ENCODE peak calls at places on chromosomes 1 and 21, in six cellular contexts. R is astrocyte of the cerebellum; L is iris pigment epithelial cell; U is stimulated activated CD4-positive, alpha-beta T cell treated with anti-CD3 and anti-CD28 coated beads, TNF-alpha, amount 100 ng/mL, for 4 hours; E is right cardiac atrium; C is NAMALWA. G is an unnamed sample.

GRCh38 chr1:3598051-3598471 is 13.2 kb downstream of the MEGF6 start:
- DNase-seq in C (no peak), U (no peak), L (peak; percentile 37), E (peak; percentile 86), R (peak; percentile 19), G (peak; percentile 64)

GRCh38 chr1:101587749-101588148 is 350.9 kb downstream of the S1PR1 start:
- DNase-seq in R (no peak), U (no peak), L (peak; percentile 23), E (peak; percentile 78), C (no peak), G (peak; percentile 38)

GRCh38 chr1:40796939-40797667 is 13.5 kb downstream of the KCNQ4 start:
- DNase-seq in R (no peak), C (no peak), L (no peak), U (no peak), E (peak; percentile 74), G (peak; percentile 84)

GRCh38 chr1:108871050-108871724 is 5.6 kb upstream of the GPSM2 start:
- DNase-seq in L (no peak), C (no peak), R (no peak), U (no peak), E (no peak), G (no peak)

GRCh38 chr1:57623039-57623790 is 199.4 kb upstream of the DAB1 start:
- DNase-seq in E (peak; percentile 83), R (peak; percentile 36), C (no peak), L (no peak), U (no peak), G (peak; percentile 81)

GRCh38 chr1:244050835-244051444 is at the start of gene ZBTB18:
- DNase-seq in L (peak; percentile 83), C (peak; percentile 66), R (peak; percentile 77), E (no peak), U (no peak), G (no peak)

GRCh38 chr1:151989131-151989868 is 4.4 kb downstream of the S100A10 start:
- DNase-seq in R (no peak), E (peak; percentile 87), C (no peak), U (no peak), L (peak; percentile 90), G (no peak)

GRCh38 chr21:37593740-37594471 is 227.3 kb downstream of the DYRK1A start:
- DNase-seq in U (no peak), L (no peak), C (no peak), E (no peak), R (no peak), G (no peak)

GRCh38 chr21:39003982-39004775 is 179.1 kb downstream of the PSMG1 start:
- DNase-seq in R (no peak), L (no peak), C (no peak), U (no peak), E (no peak), G (no peak)

GRCh38 chr1:39238476-39238875 is 34.0 kb downstream of the MACF1 start:
- DNase-seq in U (no peak), E (peak; percentile 61), R (peak; percentile 68), L (peak; percentile 88), C (no peak), G (peak; percentile 58)

GRCh38 chr21:29155118-29155932 is 24.9 kb downstream of the MAP3K7CL start:
- DNase-seq in U (no peak), L (peak; percentile 80), C (no peak), R (peak; percentile 59), E (peak; percentile 87), G (peak; percentile 76)

GRCh38 chr1:47935163-47935562 is 62.0 kb downstream of the TRABD2B start:
- DNase-seq in U (no peak), R (no peak), C (no peak), E (no peak), L (no peak), G (no peak)

GRCh38 chr1:111127923-111128643 is 11.8 kb downstream of the DRAM2 start:
- DNase-seq in U (no peak), E (no peak), L (no peak), C (peak; percentile 89), R (no peak), G (no peak)

GRCh38 chr1:216222302-216222701 is 200.9 kb downstream of the USH2A start:
- DNase-seq in U (no peak), C (no peak), E (no peak), L (peak; percentile 27), R (no peak), G (no peak)

GRCh38 chr1:44303532-44303931 is 51.5 kb downstream of the ERI3 start:
- DNase-seq in E (no peak), C (no peak), R (no peak), L (no peak), U (no peak), G (no peak)

GRCh38 chr1:44484155-44484688 is 79.2 kb downstream of the RNF220 start:
- DNase-seq in C (no peak), E (no peak), R (no peak), U (no peak), L (peak; percentile 14), G (no peak)